ENCODE peak calls at places on chromosomes 7 and 10, in five cellular contexts. X is left ventricle myocardium inferior, W is neural progenitor cell, Z is upper lobe of right lung, P is heart left ventricle. U is an unnamed sample.

GRCh38 chr10:86362129-86362527 is 4.5 kb downstream of the GRID1 start:
- DNase-seq in W (no peak), P (no peak), Z (peak; percentile 29), X (no peak), U (peak; percentile 43)

GRCh38 chr7:5695037-5695708 is 86.3 kb downstream of the RNF216 start:
- DNase-seq in X (no peak), P (peak; percentile 55), Z (no peak), W (no peak), U (peak; percentile 88)

GRCh38 chr7:37363536-37364172 is 85.0 kb downstream of the ELMO1 start:
- DNase-seq in P (no peak), W (no peak), X (no peak), Z (no peak), U (no peak)

GRCh38 chr7:129176853-129177369 is 11.5 kb upstream of the SMO start:
- DNase-seq in X (no peak), P (no peak), Z (no peak), W (no peak), U (no peak)

GRCh38 chr10:43402176-43402575 is 6.8 kb downstream of the HNRNPF start:
- DNase-seq in W (no peak), Z (no peak), X (no peak), P (no peak), U (no peak)

GRCh38 chr10:86291616-86292340 is 74.8 kb downstream of the GRID1 start:
- DNase-seq in X (no peak), P (peak; percentile 6), W (peak; percentile 40), Z (peak; percentile 56), U (peak; percentile 61)

GRCh38 chr7:115906690-115907089 is 123.9 kb downstream of the TFEC start:
- DNase-seq in W (no peak), X (no peak), Z (no peak), P (no peak), U (no peak)

GRCh38 chr10:92789067-92789466 is 59.3 kb upstream of the EXOC6 start:
- DNase-seq in P (no peak), W (no peak), Z (no peak), X (no peak), U (peak; percentile 83)

GRCh38 chr7:13848576-13849527 is 140.6 kb downstream of the ETV1 start:
- DNase-seq in Z (no peak), P (no peak), X (no peak), W (peak; percentile 67), U (no peak)

GRCh38 chr7:45663167-45663921 is 89.2 kb downstream of the ADCY1 start:
- DNase-seq in Z (no peak), X (peak; percentile 32), P (peak; percentile 26), W (peak; percentile 52), U (no peak)

GRCh38 chr10:123611876-123612275 is 54.3 kb upstream of the GPR26 start:
- DNase-seq in P (no peak), X (no peak), Z (no peak), W (no peak), U (no peak)

GRCh38 chr10:89346264-89346971 is 18.6 kb downstream of the IFIT3 start:
- DNase-seq in Z (no peak), W (peak; percentile 59), X (no peak), P (no peak), U (no peak)

GRCh38 chr10:78335691-78336401 is 302.2 kb downstream of the RPS24 start:
- DNase-seq in Z (no peak), P (peak; percentile 59), X (peak; percentile 37), W (no peak), U (no peak)

GRCh38 chr7:105277341-105277740 is 111.4 kb downstream of the SRPK2 start:
- DNase-seq in P (no peak), Z (no peak), X (no peak), W (no peak), U (no peak)

GRCh38 chr7:95725170-95725569 is 47.2 kb upstream of the DYNC1I1 start:
- DNase-seq in Z (no peak), P (no peak), W (peak; percentile 62), X (no peak), U (no peak)

GRCh38 chr10:108783897-108784296 is 1139.4 kb downstream of the XPNPEP1 start:
- DNase-seq in Z (no peak), X (no peak), P (no peak), W (peak; percentile 56), U (no peak)

GRCh38 chr7:2477447-2478386 is 1.5 kb upstream of the GRIFIN start:
- DNase-seq in W (peak; percentile 88), Z (peak; percentile 85), P (peak; percentile 73), X (peak; percentile 69), U (peak; percentile 93)

GRCh38 chr10:129552119-129552518 is 85.1 kb downstream of the MGMT start:
- DNase-seq in P (no peak), X (no peak), W (no peak), Z (no peak), U (no peak)

GRCh38 chr7:12635830-12636229 is 51.6 kb upstream of the ARL4A start:
- DNase-seq in W (no peak), P (no peak), Z (no peak), X (no peak), U (no peak)
- H3K4me3 ChIP-seq in W (no peak overlapping the region), P (no peak overlapping the region), Z (peak overlapping the region; percentile 25), X (peak overlapping the region; percentile 9), U (peak overlapping the region; percentile 0)

GRCh38 chr7:92763636-92764423 is 72.5 kb downstream of the CDK6 start:
- DNase-seq in P (no peak), Z (no peak), X (no peak), W (peak; percentile 64), U (no peak)
- H3K4me3 ChIP-seq in P (no peak overlapping the region), Z (no peak overlapping the region), X (no peak overlapping the region), W (no peak overlapping the region), U (no peak overlapping the region)

DNA sequence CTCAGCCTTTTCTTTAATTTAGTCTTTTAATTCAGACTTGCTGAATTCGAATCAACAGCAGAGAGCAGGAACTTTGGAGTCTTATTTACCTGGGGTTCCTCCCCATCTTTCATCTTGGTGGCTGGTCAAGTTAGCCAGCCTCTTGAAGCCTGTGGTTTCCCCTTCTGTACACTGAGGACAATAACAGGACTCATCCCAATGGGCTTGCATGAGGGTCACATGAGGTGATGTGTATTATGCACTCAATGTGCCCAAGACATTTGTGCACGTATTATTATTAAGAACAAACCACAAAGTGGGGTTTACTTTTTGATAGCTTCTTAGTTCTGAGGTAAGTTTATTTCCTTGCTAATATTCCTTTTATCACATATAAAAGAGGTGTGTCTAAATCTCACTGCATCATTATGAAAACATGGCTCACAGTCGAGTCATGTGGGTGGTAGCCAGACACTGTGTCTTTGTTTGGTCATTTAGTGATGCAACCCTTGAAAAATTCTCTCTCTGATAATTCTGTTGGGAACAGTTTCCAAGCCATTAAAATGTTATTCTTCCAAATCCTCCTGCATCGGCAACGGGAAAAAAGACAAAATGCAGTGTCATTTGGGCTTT is 86.5 kb upstream of the GRB10 start:
- DNase-seq in X (no peak), Z (no peak), P (no peak), W (no peak), U (no peak)
- H3K4me3 ChIP-seq in X (no peak overlapping the region), Z (no peak overlapping the region), P (no peak overlapping the region), W (no peak overlapping the region), U (no peak overlapping the region)

DNA sequence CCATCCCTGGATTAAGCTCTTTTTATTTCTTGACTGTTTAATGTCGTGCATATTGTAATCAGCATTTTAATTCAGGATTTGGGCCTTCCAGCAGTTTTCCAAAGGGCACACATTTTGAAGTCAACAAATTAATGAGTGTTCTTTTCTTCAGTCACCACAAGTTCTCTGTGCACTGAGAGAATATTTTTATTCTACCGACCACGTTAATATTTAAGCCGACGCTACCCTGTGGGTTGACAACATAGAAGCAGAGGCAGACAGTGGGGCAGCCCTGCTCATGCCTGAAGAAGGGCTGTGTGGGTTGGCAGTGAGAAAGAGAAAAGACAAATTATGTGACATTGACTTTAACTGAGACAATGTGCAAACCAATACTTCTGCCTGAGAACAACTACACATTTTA is 125.6 kb downstream of the ICA1 start:
- DNase-seq in P (no peak), W (no peak), X (no peak), Z (no peak), U (no peak)
- H3K4me3 ChIP-seq in P (no peak overlapping the region), W (no peak overlapping the region), X (no peak overlapping the region), Z (no peak overlapping the region), U (no peak overlapping the region)

GRCh38 chr7:157004839-157005455 is 5.5 kb downstream of the MNX1 start:
- DNase-seq in P (no peak), W (no peak), X (no peak), Z (peak; percentile 58), U (no peak)

GRCh38 chr7:157005456-157006204 is 4.8 kb downstream of the MNX1 start:
- DNase-seq in W (peak; percentile 79), Z (peak; percentile 62), X (no peak), P (no peak), U (peak; percentile 75)

GRCh38 chr7:157003445-157004049 is 6.9 kb downstream of the MNX1 start:
- DNase-seq in W (peak; percentile 56), X (no peak), P (no peak), Z (peak; percentile 58), U (no peak)

GRCh38 chr7:157002819-157003421 is 7.5 kb downstream of the MNX1 start:
- DNase-seq in P (no peak), Z (peak; percentile 46), X (no peak), W (peak; percentile 81), U (peak; percentile 61)

DNA sequence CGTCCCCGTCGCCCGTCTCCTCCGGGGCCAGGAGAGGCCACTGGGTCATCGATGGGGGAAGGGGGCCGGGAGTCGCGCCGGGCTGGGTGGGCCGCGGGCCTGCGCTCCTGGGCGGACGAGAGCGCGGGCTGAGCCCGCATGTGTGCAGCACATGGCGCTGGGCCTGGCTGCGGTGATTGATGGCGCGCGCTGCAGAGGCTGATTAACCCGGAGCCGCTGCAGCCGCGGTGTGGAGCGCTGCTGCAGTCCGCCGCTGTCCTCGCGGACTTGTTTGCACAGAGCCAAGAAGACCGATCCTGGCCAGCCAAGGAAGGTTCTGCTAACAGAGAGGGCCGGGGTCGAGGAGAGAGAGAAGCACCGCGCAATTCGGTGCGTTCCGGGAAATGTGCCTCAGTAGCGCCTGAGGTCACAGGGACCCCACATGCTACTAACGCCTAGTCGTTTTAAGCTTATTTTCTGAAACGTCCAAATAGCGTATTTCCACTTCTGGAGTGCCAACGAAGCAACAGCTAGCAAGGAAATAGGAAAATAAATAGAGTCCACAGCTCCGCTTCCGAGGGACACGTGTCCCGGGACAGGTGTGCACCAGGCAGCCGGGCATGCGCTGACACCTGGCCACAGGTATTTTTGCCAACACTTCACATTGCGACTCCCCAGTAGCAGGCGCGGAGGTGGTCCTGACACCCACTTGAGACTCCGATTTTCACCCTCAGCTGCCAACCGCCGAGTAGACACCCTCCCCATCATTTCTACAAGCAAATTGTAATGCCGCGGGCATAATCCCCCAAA is 6.2 kb downstream of the MNX1 start:
- DNase-seq in P (no peak), W (peak; percentile 84), Z (peak; percentile 54), X (no peak), U (peak; percentile 69)
- H3K4me3 ChIP-seq in P (no peak overlapping the region), W (peak overlapping the region; percentile 26), Z (no peak overlapping the region), X (peak overlapping the region; percentile 43), U (no peak overlapping the region)

U was measured in spleen.